ENCODE peak calls at places on chromosomes 1 and 21, in six cellular contexts. L, O, A, V, Q and M are unnamed samples.

GRCh38 chr1:208420021-208420420 is 175.8 kb upstream of the PLXNA2 start:
- DNase-seq in L (no peak), O (no peak), A (no peak), V (no peak), Q (no peak), M (no peak)

GRCh38 chr1:88961647-88962275 is 30.7 kb downstream of the KYAT3 start:
- DNase-seq in L (no peak), O (no peak), A (no peak), V (no peak), Q (no peak), M (no peak)

GRCh38 chr21:46214478-46215340 is 13.9 kb downstream of the LSS start:
- DNase-seq in L (no peak), O (no peak), A (no peak), V (no peak), Q (no peak), M (no peak)

GRCh38 chr21:45142916-45143315 is 68.5 kb downstream of the ADARB1 start:
- DNase-seq in L (no peak), O (no peak), A (no peak), V (no peak), Q (no peak), M (peak)

GRCh38 chr1:193566735-193567134 is 380.3 kb upstream of the B3GALT2 start:
- DNase-seq in L (no peak), O (no peak), A (no peak), V (no peak), Q (no peak), M (no peak)

GRCh38 chr1:180841460-180841859 is 71.2 kb upstream of the KIAA1614 start:
- DNase-seq in L (no peak), O (no peak), A (no peak), V (no peak), Q (no peak), M (no peak)

GRCh38 chr1:153550398-153550758 is 1.3 kb upstream of the S100A3 start:
- DNase-seq in L (no peak), O (no peak), A (no peak), V (no peak), Q (no peak), M (no peak)

GRCh38 chr1:236888126-236888525 is 93.0 kb downstream of the MTR start:
- DNase-seq in L (no peak), O (no peak), A (no peak), V (no peak), Q (no peak), M (no peak)

GRCh38 chr21:14858309-14858708 is 206.5 kb downstream of the NRIP1 start:
- DNase-seq in L (no peak), O (no peak), A (no peak), V (no peak), Q (no peak), M (no peak)

GRCh38 chr1:246158131-246158530 is 348.9 kb downstream of the SMYD3 start:
- DNase-seq in L (no peak), O (no peak), A (no peak), V (no peak), Q (no peak), M (no peak)